ENCODE peak calls at places on chromosomes 3 and 15, in seven cellular contexts. C is PC-9; B is ACHN; E is NCI-H1092; Y is Ammon's horn; O is activated CD8-positive, alpha-beta memory T cell treated with anti-CD3 and anti-CD28 coated beads for 24 hours; A is stimulated activated CD8-positive, alpha-beta memory T cell treated with anti-CD3 and anti-CD28 coated beads, Interleukin-12 subunit alpha, Interleukin-12 subunit beta, amount 100 ng/mL, for 4 hours. T is an unnamed sample.

GRCh38 chr3:130539005-130539404 is 22.0 kb downstream of the COL6A6 start:
- DNase-seq in C (peak; percentile 43), B (peak; percentile 45), E (peak; percentile 14), Y (peak; percentile 14), O (peak; percentile 61), A (no peak), T (no peak)

GRCh38 chr3:69926385-69926784 is 73.1 kb upstream of the SAMMSON start:
- DNase-seq in C (no peak), B (no peak), E (no peak), Y (peak; percentile 74), O (no peak), A (no peak), T (no peak)

GRCh38 chr15:75578206-75578947 is 738 bp downstream of the PTPN9 start:
- DNase-seq in C (peak; percentile 18), B (peak; percentile 22), E (no peak), Y (no peak), O (peak; percentile 69), A (peak; percentile 10), T (no peak)

GRCh38 chr3:42066516-42067181 is 24.5 kb upstream of the TRAK1 start:
- DNase-seq in C (no peak), B (no peak), E (no peak), Y (no peak), O (no peak), A (no peak), T (no peak)

GRCh38 chr3:25094932-25095690 is 333.0 kb upstream of the RARB start:
- DNase-seq in C (no peak), B (no peak), E (no peak), Y (peak; percentile 13), O (no peak), A (no peak), T (no peak)

GRCh38 chr3:3800685-3801509 is 1.7 kb downstream of the LRRN1 start:
- DNase-seq in C (peak; percentile 3), B (no peak), E (no peak), Y (peak; percentile 34), O (peak; percentile 64), A (no peak), T (no peak)

GRCh38 chr3:186214670-186215069 is 105.8 kb upstream of the ETV5 start:
- DNase-seq in C (no peak), B (no peak), E (no peak), Y (no peak), O (no peak), A (no peak), T (no peak)

GRCh38 chr3:13507791-13508339 is 27.8 kb downstream of the HDAC11 start:
- DNase-seq in C (peak; percentile 92), B (no peak), E (no peak), Y (peak; percentile 51), O (no peak), A (no peak), T (no peak)

GRCh38 chr3:42988097-42988496 is 9.0 kb downstream of the GASK1A start:
- DNase-seq in C (no peak), B (no peak), E (no peak), Y (no peak), O (no peak), A (no peak), T (no peak)

GRCh38 chr15:51004103-51004536 is 90.6 kb downstream of the TNFAIP8L3 start:
- DNase-seq in C (peak; percentile 54), B (no peak), E (no peak), Y (peak; percentile 28), O (no peak), A (no peak), T (no peak)

GRCh38 chr3:62211675-62212429 is 161.5 kb downstream of the FEZF2 start:
- DNase-seq in C (no peak), B (no peak), E (peak; percentile 6), Y (peak; percentile 19), O (no peak), A (no peak), T (no peak)

GRCh38 chr15:69762373-69763148 is 309.9 kb downstream of the RPLP1 start:
- DNase-seq in C (no peak), B (no peak), E (no peak), Y (no peak), O (peak; percentile 59), A (no peak), T (no peak)

GRCh38 chr15:99052205-99052604 is 44.6 kb upstream of the PGPEP1L start:
- DNase-seq in C (no peak), B (no peak), E (no peak), Y (no peak), O (no peak), A (no peak), T (no peak)

GRCh38 chr3:32304510-32304909 is 66.0 kb downstream of the CMTM8 start:
- DNase-seq in C (no peak), B (no peak), E (peak; percentile 12), Y (no peak), O (no peak), A (no peak), T (no peak)

GRCh38 chr3:3134750-3135448 is 8.2 kb downstream of the TRNT1 start:
- DNase-seq in C (no peak), B (no peak), E (no peak), Y (peak; percentile 45), O (no peak), A (no peak), T (no peak)

GRCh38 chr3:191275751-191276150 is 53.4 kb upstream of the CCDC50 start:
- DNase-seq in C (no peak), B (no peak), E (no peak), Y (no peak), O (no peak), A (no peak), T (no peak)

GRCh38 chr3:133745981-133746721 is at the start of gene TF:
- DNase-seq in C (no peak), B (no peak), E (no peak), Y (peak; percentile 97), O (no peak), A (no peak), T (no peak)

GRCh38 chr3:46671541-46672348 is 21.7 kb downstream of the ALS2CL start:
- DNase-seq in C (no peak), B (no peak), E (no peak), Y (no peak), O (no peak), A (no peak), T (no peak)

GRCh38 chr3:11385908-11386307 is 113.7 kb downstream of the ATG7 start:
- DNase-seq in C (no peak), B (peak; percentile 49), E (no peak), Y (no peak), O (no peak), A (no peak), T (no peak)

GRCh38 chr3:101890716-101891115 is 41.4 kb downstream of the NFKBIZ start:
- DNase-seq in C (no peak), B (peak; percentile 16), E (no peak), Y (no peak), O (no peak), A (no peak), T (no peak)

GRCh38 chr3:53217175-53217574 is 38.6 kb downstream of the TKT start:
- DNase-seq in C (no peak), B (no peak), E (no peak), Y (no peak), O (no peak), A (no peak), T (no peak)

GRCh38 chr3:146928421-146929059 is 323.4 kb upstream of the PLSCR5 start:
- DNase-seq in C (no peak), B (no peak), E (no peak), Y (no peak), O (no peak), A (no peak), T (no peak)

GRCh38 chr3:143000525-143000924 is 845 bp upstream of the U2SURP start:
- DNase-seq in C (peak; percentile 51), B (peak; percentile 68), E (no peak), Y (no peak), O (no peak), A (no peak), T (no peak)

GRCh38 chr15:65087873-65088642 is 11.5 kb downstream of the KBTBD13 start:
- DNase-seq in C (no peak), B (no peak), E (no peak), Y (no peak), O (no peak), A (no peak), T (no peak)

GRCh38 chr15:91422704-91423254 is 322.7 kb downstream of the SV2B start:
- DNase-seq in C (no peak), B (no peak), E (no peak), Y (no peak), O (no peak), A (no peak), T (no peak)

GRCh38 chr3:120524171-120524923 is 71.8 kb upstream of the NDUFB4 start:
- DNase-seq in C (no peak), B (no peak), E (no peak), Y (no peak), O (no peak), A (no peak), T (no peak)

GRCh38 chr3:62558549-62559112 is 185.3 kb upstream of the FEZF2 start:
- DNase-seq in C (no peak), B (peak; percentile 31), E (no peak), Y (no peak), O (no peak), A (no peak), T (no peak)

GRCh38 chr3:30342319-30343060 is 263.9 kb upstream of the TGFBR2 start:
- DNase-seq in C (peak; percentile 63), B (peak; percentile 82), E (no peak), Y (no peak), O (no peak), A (no peak), T (no peak)

GRCh38 chr3:189908646-189909045 is 212.1 kb downstream of the P3H2 start:
- DNase-seq in C (peak; percentile 47), B (peak; percentile 2), E (no peak), Y (no peak), O (no peak), A (no peak), T (no peak)

GRCh38 chr3:50562866-50563265 is 4.7 kb downstream of the C3orf18 start:
- DNase-seq in C (no peak), B (no peak), E (no peak), Y (no peak), O (no peak), A (no peak), T (no peak)

GRCh38 chr3:37243811-37244748 is 69.7 kb upstream of the LRRFIP2 start:
- DNase-seq in C (peak; percentile 84), B (peak; percentile 72), E (peak; percentile 7), Y (peak; percentile 59), O (peak; percentile 73), A (peak; percentile 17), T (peak; percentile 29)